ENCODE peak calls at places on chromosomes 12 and 14, in six cellular contexts. One of them, this sample, is unnamed.

GRCh38 chr12:24038211-24038997 is 88.9 kb upstream of the SOX5 start:
- DNase-seq in H9: no peak
- DNase-seq in fibroblast of gingiva: peak
- DNase-seq in iris pigment epithelial cell: peak
- DNase-seq in CD8-positive, alpha-beta T cell: no peak
- DNase-seq in uterus: no peak
- DNase-seq in this sample: no peak

GRCh38 chr14:64834965-64835364 is 44.7 kb downstream of the SPTB start:
- DNase-seq in uterus: no peak
- DNase-seq in H9: no peak
- DNase-seq in CD8-positive, alpha-beta T cell: no peak
- DNase-seq in fibroblast of gingiva: no peak
- DNase-seq in iris pigment epithelial cell: no peak
- DNase-seq in this sample: no peak

GRCh38 chr14:85529803-85530574 is at the start of gene FLRT2:
- DNase-seq in fibroblast of gingiva: peak
- DNase-seq in CD8-positive, alpha-beta T cell: no peak
- DNase-seq in H9: peak
- DNase-seq in uterus: peak
- DNase-seq in iris pigment epithelial cell: peak
- DNase-seq in this sample: peak

GRCh38 chr12:130401703-130402102 is 64.0 kb downstream of the PIWIL1 start:
- DNase-seq in fibroblast of gingiva: no peak
- DNase-seq in H9: no peak
- DNase-seq in CD8-positive, alpha-beta T cell: no peak
- DNase-seq in uterus: no peak
- DNase-seq in iris pigment epithelial cell: peak
- DNase-seq in this sample: peak

GRCh38 chr12:27304856-27305255 is 27.8 kb upstream of the BMAL2 start:
- DNase-seq in uterus: no peak
- DNase-seq in CD8-positive, alpha-beta T cell: no peak
- DNase-seq in fibroblast of gingiva: no peak
- DNase-seq in iris pigment epithelial cell: no peak
- DNase-seq in H9: no peak
- DNase-seq in this sample: no peak

GRCh38 chr12:104286538-104287482 is 16.7 kb upstream of the EID3 start:
- DNase-seq in CD8-positive, alpha-beta T cell: peak
- DNase-seq in iris pigment epithelial cell: peak
- DNase-seq in H9: peak
- DNase-seq in uterus: peak
- DNase-seq in fibroblast of gingiva: peak
- DNase-seq in this sample: peak

GRCh38 chr12:97109441-97109840 is 202.4 kb downstream of the NEDD1 start:
- DNase-seq in uterus: no peak
- DNase-seq in H9: no peak
- DNase-seq in fibroblast of gingiva: no peak
- DNase-seq in CD8-positive, alpha-beta T cell: no peak
- DNase-seq in iris pigment epithelial cell: no peak
- DNase-seq in this sample: no peak

GRCh38 chr12:65616022-65616421 is 208.3 kb upstream of the HMGA2 start:
- DNase-seq in CD8-positive, alpha-beta T cell: no peak
- DNase-seq in iris pigment epithelial cell: no peak
- DNase-seq in fibroblast of gingiva: no peak
- DNase-seq in H9: no peak
- DNase-seq in uterus: no peak
- DNase-seq in this sample: no peak